ENCODE peak calls at places on chromosomes 16 and 17, in four cellular contexts. Q is left ventricle myocardium superior, E is iris pigment epithelial cell, G is stomach. K is an unnamed sample.

GRCh38 chr17:17835415-17836249 is 1.2 kb downstream of the SREBF1 start:
- DNase-seq in Q (peak), E (no peak), G (no peak), K (no peak)

GRCh38 chr17:6576038-6576437 is 19.7 kb upstream of the PITPNM3 start:
- DNase-seq in Q (no peak), E (no peak), G (no peak), K (no peak)

GRCh38 chr16:84194470-84195200 is 3.7 kb downstream of the ADAD2 start:
- DNase-seq in Q (no peak), E (no peak), G (no peak), K (no peak)

GRCh38 chr16:51140112-51140511 is 11.0 kb downstream of the SALL1 start:
- DNase-seq in Q (no peak), E (no peak), G (no peak), K (no peak)

GRCh38 chr17:29682987-29683386 is 60.3 kb upstream of the CORO6 start:
- DNase-seq in Q (no peak), E (no peak), G (no peak), K (no peak)

GRCh38 chr16:19860146-19861030 is 24.3 kb downstream of the GPRC5B start:
- DNase-seq in Q (no peak), E (peak), G (no peak), K (peak)

GRCh38 chr17:7704601-7705268 is at the start of gene EFNB3:
- DNase-seq in Q (no peak), E (no peak), G (no peak), K (peak)

GRCh38 chr17:81471804-81472456 is 40.7 kb downstream of the ACTG1 start:
- DNase-seq in Q (peak), E (peak), G (no peak), K (peak)

GRCh38 chr16:31077592-31078199 is 3.5 kb downstream of the ZNF646 start:
- DNase-seq in Q (no peak), E (no peak), G (no peak), K (no peak)

GRCh38 chr17:11900103-11900502 is 97.2 kb downstream of the ZNF18 start:
- DNase-seq in Q (peak), E (no peak), G (no peak), K (no peak)

GRCh38 chr16:4316732-4317461 is 1.0 kb downstream of the GLIS2 start:
- DNase-seq in Q (peak), E (no peak), G (peak), K (peak)

GRCh38 chr17:81044764-81045589 is 10.0 kb downstream of the BAIAP2 start:
- DNase-seq in Q (peak), E (peak), G (peak), K (peak)

GRCh38 chr16:586047-586644 is 3.7 kb upstream of the RAB40C start:
- DNase-seq in Q (no peak), E (peak), G (no peak), K (no peak)

GRCh38 chr17:48546924-48547838 is 2.3 kb upstream of the HOXB2 start:
- DNase-seq in Q (no peak), E (no peak), G (no peak), K (peak)

K was measured in astrocyte of the spinal cord.